ENCODE peak calls at places on chromosomes 1 and 21, in ten cellular contexts. J, N, H, O, X, W, F, S, Z and Q are unnamed samples.

GRCh38 chr1:42484382-42484781 is 21.3 kb downstream of the CCDC30 start:
- DNase-seq in J (peak), N (no peak), H (no peak), O (peak), X (no peak), W (peak), F (no peak), S (peak), Z (no peak), Q (peak)

GRCh38 chr1:8139383-8139782 is 113.3 kb upstream of the ERRFI1 start:
- DNase-seq in J (no peak), N (no peak), H (no peak), O (no peak), X (no peak), W (no peak), F (no peak), S (no peak), Z (no peak), Q (no peak)

GRCh38 chr21:31382060-31382459 is 38.0 kb upstream of the TIAM1 start:
- DNase-seq in J (no peak), N (no peak), H (no peak), O (no peak), X (no peak), W (no peak), F (no peak), S (no peak), Z (no peak), Q (no peak)

GRCh38 chr1:7781923-7782495 is 2.1 kb upstream of the PER3 start:
- DNase-seq in J (no peak), N (no peak), H (no peak), O (no peak), X (no peak), W (no peak), F (no peak), S (no peak), Z (no peak), Q (no peak)

GRCh38 chr1:203179328-203180009 is 3.8 kb upstream of the MYBPH start:
- DNase-seq in J (no peak), N (peak), H (no peak), O (no peak), X (no peak), W (no peak), F (no peak), S (no peak), Z (no peak), Q (no peak)

GRCh38 chr21:36260030-36260787 is 59.8 kb upstream of the MORC3 start:
- DNase-seq in J (peak), N (peak), H (no peak), O (peak), X (no peak), W (peak), F (peak), S (peak), Z (peak), Q (peak)

GRCh38 chr1:108142773-108143394 is 57.3 kb downstream of the SLC25A24 start:
- DNase-seq in J (no peak), N (no peak), H (no peak), O (no peak), X (no peak), W (no peak), F (no peak), S (peak), Z (no peak), Q (no peak)

GRCh38 chr1:212401838-212402582 is 12.7 kb downstream of the PACC1 start:
- DNase-seq in J (no peak), N (no peak), H (no peak), O (peak), X (no peak), W (no peak), F (no peak), S (peak), Z (no peak), Q (peak)

GRCh38 chr1:187051618-187052232 is 223.0 kb downstream of the PLA2G4A start:
- DNase-seq in J (peak), N (peak), H (no peak), O (peak), X (no peak), W (peak), F (peak), S (peak), Z (no peak), Q (peak)